ENCODE peak calls at places on chromosomes 6 and 20, in eight cellular contexts. X is activated T-cell treated with anti-CD3 and anti-CD28 coated beads, Interleukin-2, amount 50 U/mL, for 72 hours; R is WERI-Rb-1; Y is AG20443; M is CD8-positive, alpha-beta memory T cell; L is ELR; U is endodermal cell; K is Peyer's patch. F is an unnamed sample.

GRCh38 chr20:62726276-62726675 is 17.6 kb downstream of the NTSR1 start:
- DNase-seq in U (no peak), R (no peak), M (no peak), L (no peak), X (no peak), K (no peak), Y (no peak), F (no peak)

GRCh38 chr6:141790921-141791320 is 341.8 kb upstream of the GJE1 start:
- DNase-seq in X (no peak), K (no peak), L (no peak), Y (no peak), M (no peak), U (no peak), R (no peak), F (no peak)

GRCh38 chr6:100479180-100480035 is 14.7 kb upstream of the SIM1 start:
- DNase-seq in L (peak), U (no peak), X (no peak), Y (peak), M (no peak), R (no peak), K (no peak), F (peak)

GRCh38 chr20:20034486-20034885 is 17.3 kb downstream of the NAA20 start:
- DNase-seq in M (no peak), L (peak), X (no peak), K (no peak), U (no peak), Y (no peak), R (no peak), F (no peak)

GRCh38 chr20:23162887-23163286 is 76.8 kb upstream of the CD93 start:
- DNase-seq in Y (no peak), K (no peak), L (no peak), R (no peak), X (no peak), M (no peak), U (peak), F (no peak)

GRCh38 chr20:370151-370600 is 10.4 kb upstream of the TRIB3 start:
- DNase-seq in K (no peak), U (no peak), M (no peak), R (no peak), X (no peak), Y (no peak), L (no peak), F (no peak)

GRCh38 chr6:122717350-122717749 is 62.2 kb upstream of the FABP7 start:
- DNase-seq in U (no peak), K (no peak), R (peak), L (peak), Y (no peak), M (no peak), X (no peak), F (no peak)

GRCh38 chr20:9079038-9079731 is 10.3 kb downstream of the PLCB4 start:
- DNase-seq in Y (no peak), U (no peak), X (no peak), M (no peak), L (no peak), R (peak), K (no peak), F (no peak)

GRCh38 chr6:6910734-6911295 is 196.9 kb upstream of the RREB1 start:
- DNase-seq in M (no peak), K (no peak), L (peak), Y (no peak), R (no peak), U (no peak), X (no peak), F (no peak)

GRCh38 chr6:154410619-154411044 is 54.0 kb upstream of the IPCEF1 start:
- DNase-seq in M (no peak), K (no peak), L (peak), X (peak), R (no peak), Y (peak), U (no peak), F (peak)

GRCh38 chr6:17045581-17046322 is 56.1 kb upstream of the STMND1 start:
- DNase-seq in R (no peak), Y (peak), U (no peak), M (no peak), L (peak), X (no peak), K (no peak), F (peak)

GRCh38 chr6:7341989-7342742 is 29.2 kb upstream of the SSR1 start:
- DNase-seq in Y (peak), L (peak), X (no peak), U (no peak), K (no peak), R (no peak), M (no peak), F (no peak)

GRCh38 chr20:23235173-23236027 is 115.2 kb upstream of the NXT1 start:
- DNase-seq in L (peak), U (peak), M (no peak), X (peak), Y (peak), R (peak), K (peak), F (no peak)

GRCh38 chr20:19129976-19130612 is 82.3 kb upstream of the SLC24A3 start:
- DNase-seq in U (no peak), R (no peak), M (no peak), X (no peak), L (no peak), K (peak), Y (no peak), F (no peak)

GRCh38 chr6:44481056-44481455 is 93.5 kb downstream of the CDC5L start:
- DNase-seq in U (no peak), M (no peak), X (no peak), L (no peak), Y (no peak), K (no peak), R (no peak), F (no peak)

GRCh38 chr6:88952065-88952704 is 11.2 kb downstream of the RNGTT start:
- DNase-seq in X (no peak), U (no peak), L (peak), R (no peak), M (no peak), Y (no peak), K (no peak), F (no peak)

GRCh38 chr6:42099340-42100028 is 42.9 kb downstream of the C6orf132 start:
- DNase-seq in U (no peak), K (peak), X (peak), L (peak), R (no peak), M (no peak), Y (peak), F (no peak)

GRCh38 chr6:3159805-3160781 is 2.7 kb upstream of the TUBB2A start:
- DNase-seq in X (peak), K (peak), Y (no peak), M (peak), U (peak), R (no peak), L (no peak), F (no peak)

GRCh38 chr20:1809121-1809520 is 86.1 kb upstream of the SIRPA start:
- DNase-seq in U (no peak), R (no peak), X (no peak), K (no peak), Y (peak), L (peak), M (no peak), F (peak)

GRCh38 chr6:105805581-105806023 is 280.5 kb upstream of the PRDM1 start:
- DNase-seq in X (no peak), L (peak), U (no peak), R (no peak), K (no peak), M (no peak), Y (no peak), F (no peak)

GRCh38 chr6:70957284-70957617 is 391 bp upstream of the B3GAT2 start:
- DNase-seq in Y (no peak), L (no peak), R (no peak), M (no peak), K (no peak), X (no peak), U (no peak), F (no peak)

GRCh38 chr20:25254986-25255680 is 7.2 kb downstream of the PYGB start:
- DNase-seq in X (no peak), U (peak), L (no peak), Y (no peak), R (peak), K (peak), M (no peak), F (no peak)

GRCh38 chr6:122754191-122754731 is 25.3 kb upstream of the FABP7 start:
- DNase-seq in X (no peak), M (no peak), U (no peak), L (no peak), R (no peak), K (no peak), Y (no peak), F (no peak)

F was measured in GM04504.